ENCODE peak calls at places on chromosomes 16 and 17, in four cellular contexts. One of them, this sample, is unnamed.
A peak's percentile ranks its signal among the peaks of the same experiment; 100 is the strongest.

GRCh38 chr16:49021136-49021535 is 260.5 kb downstream of the CBLN1 start:
- DNase-seq in nucleus accumbens: no peak
- DNase-seq in upper lobe of right lung: no peak
- DNase-seq in cardiac muscle cell: no peak
- DNase-seq in this sample: no peak

GRCh38 chr17:63390090-63390489 is 56.0 kb downstream of the CYB561 start:
- DNase-seq in cardiac muscle cell: no peak
- DNase-seq in nucleus accumbens: no peak
- DNase-seq in upper lobe of right lung: no peak
- DNase-seq in this sample: no peak

GRCh38 chr16:11679250-11679649 is 11.0 kb downstream of the SNN start:
- DNase-seq in nucleus accumbens: no peak
- DNase-seq in upper lobe of right lung: peak; percentile 40
- DNase-seq in cardiac muscle cell: no peak
- DNase-seq in this sample: no peak

GRCh38 chr17:76050226-76051070 is 21.9 kb downstream of the SRP68 start:
- DNase-seq in nucleus accumbens: no peak
- DNase-seq in cardiac muscle cell: no peak
- DNase-seq in upper lobe of right lung: no peak
- DNase-seq in this sample: no peak

GRCh38 chr16:3578610-3579551 is 1.7 kb upstream of the NLRC3 start:
- DNase-seq in cardiac muscle cell: no peak
- DNase-seq in nucleus accumbens: no peak
- DNase-seq in upper lobe of right lung: no peak
- DNase-seq in this sample: no peak

GRCh38 chr17:6608321-6608720 is 32.2 kb downstream of the KIAA0753 start:
- DNase-seq in nucleus accumbens: no peak
- DNase-seq in upper lobe of right lung: no peak
- DNase-seq in cardiac muscle cell: no peak
- DNase-seq in this sample: no peak

GRCh38 chr17:78337244-78338109 is 22.4 kb downstream of the SOCS3 start:
- DNase-seq in nucleus accumbens: no peak
- DNase-seq in cardiac muscle cell: no peak
- DNase-seq in upper lobe of right lung: no peak
- DNase-seq in this sample: no peak

GRCh38 chr17:18166894-18167293 is 16.7 kb upstream of the ALKBH5 start:
- DNase-seq in upper lobe of right lung: no peak
- DNase-seq in nucleus accumbens: no peak
- DNase-seq in cardiac muscle cell: no peak
- DNase-seq in this sample: no peak